ENCODE peak calls at places on chromosomes 16 and 17, in eight cellular contexts. T is kidney, X is A549, A is adrenal gland, I is AG04450, J is uterus, Y is left ventricle myocardium inferior, S is cardiac muscle cell. N is an unnamed sample.

GRCh38 chr17:72556944-72557826 is 436.4 kb downstream of the SOX9 start:
- DNase-seq in S (peak), Y (peak), X (peak), J (peak), T (peak), I (no peak), A (peak), N (peak)

GRCh38 chr16:87303431-87303930 is 13.7 kb downstream of the C16orf95 start:
- DNase-seq in I (no peak), A (no peak), T (no peak), J (no peak), S (no peak), Y (no peak), X (no peak), N (no peak)

GRCh38 chr17:80261159-80261894 is 675 bp downstream of the RNF213 start:
- DNase-seq in A (peak), I (no peak), J (peak), S (peak), T (no peak), Y (peak), X (peak), N (peak)

GRCh38 chr17:73182616-73183310 is 10.1 kb upstream of the COG1 start:
- DNase-seq in S (no peak), T (no peak), X (no peak), Y (no peak), J (no peak), A (no peak), I (peak), N (no peak)

GRCh38 chr17:80948091-80948960 is 43.3 kb upstream of the CHMP6 start:
- DNase-seq in S (no peak), J (peak), Y (no peak), X (no peak), I (no peak), T (peak), A (peak), N (no peak)

GRCh38 chr16:680625-680945 is 375 bp downstream of the STUB1 start:
- DNase-seq in T (no peak), Y (no peak), X (no peak), I (no peak), S (no peak), J (no peak), A (no peak), N (peak)

GRCh38 chr17:61878984-61879612 is 15.8 kb upstream of the BRIP1 start:
- DNase-seq in A (peak), Y (no peak), I (no peak), X (no peak), T (no peak), S (no peak), J (no peak), N (no peak)

GRCh38 chr17:49987681-49988441 is 7.2 kb downstream of the DLX3 start:
- DNase-seq in I (no peak), A (no peak), Y (no peak), T (peak), J (no peak), S (no peak), X (peak), N (no peak)

GRCh38 chr17:66549312-66549705 is 246.9 kb downstream of the PRKCA start:
- DNase-seq in I (no peak), T (no peak), S (no peak), Y (no peak), J (no peak), A (no peak), X (no peak), N (no peak)

GRCh38 chr16:47644166-47644565 is 183.0 kb downstream of the PHKB start:
- DNase-seq in X (no peak), T (no peak), A (peak), I (peak), S (no peak), J (no peak), Y (no peak), N (no peak)

GRCh38 chr17:81553018-81553615 is 964 bp upstream of the FAAP100 start:
- DNase-seq in J (peak), I (no peak), T (peak), X (peak), S (peak), Y (peak), A (peak), N (peak)

GRCh38 chr16:49638696-49639629 is 216.9 kb downstream of the ZNF423 start:
- DNase-seq in I (no peak), T (peak), A (peak), J (no peak), X (no peak), S (peak), Y (peak), N (no peak)

GRCh38 chr16:49640606-49641005 is 215.3 kb downstream of the ZNF423 start:
- DNase-seq in I (no peak), J (no peak), X (no peak), Y (no peak), A (no peak), T (no peak), S (no peak), N (no peak)

GRCh38 chr16:49641250-49641649 is 214.7 kb downstream of the ZNF423 start:
- DNase-seq in S (no peak), X (no peak), T (no peak), J (no peak), A (no peak), Y (no peak), I (no peak), N (no peak)

GRCh38 chr16:49637933-49638695 is 217.8 kb downstream of the ZNF423 start:
- DNase-seq in Y (no peak), J (no peak), I (no peak), S (no peak), A (no peak), X (no peak), T (no peak), N (no peak)

DNA sequence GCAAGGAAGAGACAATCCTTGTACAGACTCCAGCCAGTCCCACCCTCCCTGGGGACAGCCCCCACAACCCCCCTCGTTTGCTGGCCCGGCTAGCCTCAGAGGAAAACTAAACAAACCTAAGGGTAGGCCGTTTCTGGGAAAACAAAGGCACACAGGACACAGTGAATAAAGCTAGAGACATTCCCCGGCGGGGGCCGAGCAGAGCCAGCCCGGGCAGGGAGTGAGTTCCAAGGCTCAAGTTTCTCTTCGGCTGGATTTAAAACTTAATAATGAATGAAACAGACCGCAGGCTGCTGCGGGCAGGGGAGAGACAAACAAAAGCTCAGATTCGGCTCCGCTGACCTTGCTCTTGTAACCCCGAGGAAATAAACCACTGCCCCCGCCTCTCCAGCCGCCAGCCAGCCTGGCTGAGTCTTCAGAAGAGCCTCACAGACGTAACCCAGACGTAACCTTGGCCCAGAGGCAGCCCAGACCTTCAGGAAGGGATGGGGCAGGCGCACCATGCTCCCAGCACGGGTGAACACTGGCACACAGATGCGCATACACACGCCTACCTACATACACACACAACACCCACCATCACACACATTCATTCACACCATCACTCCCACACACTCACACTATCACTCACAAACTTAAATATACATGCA is 216.0 kb downstream of the ZNF423 start:
- DNase-seq in S (peak), Y (peak), T (peak), I (peak), J (peak), A (peak), X (no peak), N (no peak)
- H3K27ac ChIP-seq in S (peak), Y (peak), T (no peak), I (peak), J (peak), A (no peak), X (no peak), N (peak)

DNA sequence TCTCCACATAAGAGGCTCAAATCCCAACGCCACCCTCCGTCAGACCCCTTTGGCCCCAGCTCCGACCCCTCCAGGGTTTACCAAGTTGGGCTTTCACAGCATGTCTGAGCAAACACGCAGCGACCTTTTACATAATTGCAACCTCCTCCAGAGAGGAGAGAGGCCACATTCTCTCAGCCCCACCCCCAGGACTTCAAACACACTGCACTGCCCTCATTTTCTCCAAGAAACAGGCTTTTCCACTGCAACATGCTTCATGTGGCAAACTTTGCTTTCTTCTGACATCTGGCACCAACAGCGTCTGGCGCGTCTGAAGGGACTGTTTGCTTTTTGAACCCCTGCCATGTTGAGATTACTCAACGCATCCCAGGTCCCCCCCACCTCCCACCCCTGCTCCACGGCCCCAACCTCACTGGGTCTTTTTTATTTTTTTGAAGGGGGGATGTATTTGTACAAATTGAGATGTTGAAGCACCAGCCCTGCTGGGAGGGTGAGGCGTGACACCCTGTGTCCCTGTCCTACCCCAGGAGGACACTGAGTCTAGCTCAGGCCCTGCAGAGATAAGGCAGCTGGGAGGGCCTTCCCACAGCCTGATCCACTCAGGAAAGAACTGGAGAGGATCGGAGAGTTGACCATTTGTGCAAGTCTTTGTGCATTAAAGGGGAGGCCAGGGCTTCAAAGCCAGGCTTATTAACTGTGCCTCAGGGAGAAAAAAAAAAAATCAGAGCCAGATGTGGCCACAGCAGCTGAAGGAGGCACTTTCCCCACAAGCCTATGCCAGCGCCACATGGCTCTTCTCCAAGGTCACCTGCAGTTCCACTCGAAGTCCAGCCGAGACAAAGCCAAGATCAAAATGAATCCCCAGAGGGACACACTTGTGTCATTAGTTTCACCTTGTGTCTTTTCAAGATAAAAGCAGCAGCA is 29.7 kb downstream of the AXIN2 start:
- DNase-seq in T (peak), Y (peak), J (peak), S (peak), A (peak), I (peak), X (no peak), N (no peak)
- TF ChIP-seq CTCF in T (no peak), Y (peak), J (peak), S (peak), A (peak), I (peak), X (no peak), N (no peak)

GRCh38 chr17:5000237-5000639 is 2.5 kb downstream of the KIF1C start:
- DNase-seq in S (peak), A (peak), I (no peak), Y (peak), J (peak), X (no peak), T (peak), N (peak)
- H3K27ac ChIP-seq in S (peak), A (no peak), I (peak), Y (peak), J (no peak), X (peak), T (no peak), N (peak)

GRCh38 chr17:16922386-16923096 is 49.4 kb downstream of the TNFRSF13B start:
- DNase-seq in A (no peak), Y (no peak), J (no peak), I (no peak), T (no peak), X (peak), S (no peak), N (no peak)
- TF ChIP-seq CTCF in A (no peak), Y (no peak), J (no peak), I (peak), T (no peak), X (no peak), S (no peak), N (no peak)

GRCh38 chr17:17096438-17097178 is 54.4 kb downstream of the MPRIP start:
- DNase-seq in Y (no peak), S (no peak), T (no peak), I (no peak), X (no peak), A (no peak), J (no peak), N (peak)
- H3K27ac ChIP-seq in Y (peak), S (peak), T (no peak), I (peak), X (peak), A (no peak), J (peak), N (peak)

DNA sequence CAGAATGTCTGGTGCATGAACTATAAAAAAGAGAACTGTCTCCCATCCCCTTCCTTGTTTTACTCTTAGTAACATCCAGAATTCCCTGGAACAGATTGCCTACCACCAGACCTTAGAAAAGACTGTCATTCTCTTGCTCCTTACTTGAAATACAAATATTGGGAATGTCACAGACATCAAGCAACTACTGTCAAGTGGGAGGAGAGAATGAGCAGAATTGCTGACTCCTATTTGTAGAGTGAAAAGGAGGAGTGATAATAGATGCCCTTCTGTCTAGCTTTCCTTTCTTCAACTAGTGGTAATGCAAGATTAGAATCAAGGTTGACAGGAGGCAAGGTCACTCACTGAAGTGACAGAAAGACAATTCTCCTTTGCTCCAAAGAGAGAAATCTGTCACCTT is 23.9 kb upstream of the NOL11 start:
- DNase-seq in A (no peak), S (no peak), I (no peak), T (no peak), X (no peak), Y (no peak), J (no peak), N (no peak)
- TF ChIP-seq CTCF in A (no peak), S (no peak), I (no peak), T (no peak), X (no peak), Y (no peak), J (no peak), N (no peak)

GRCh38 chr16:19418200-19418599 is 517 bp downstream of the TMC5 start:
- DNase-seq in S (no peak), I (no peak), J (no peak), Y (no peak), X (no peak), T (no peak), A (no peak), N (no peak)
- H3K27ac ChIP-seq in S (no peak), I (no peak), J (no peak), Y (no peak), X (peak), T (no peak), A (no peak), N (no peak)

GRCh38 chr16:30777591-30778297 is 9.3 kb downstream of the ZNF629 start:
- DNase-seq in A (no peak), X (no peak), Y (no peak), T (no peak), S (no peak), J (no peak), I (no peak), N (peak)
- TF ChIP-seq CTCF in A (no peak), X (no peak), Y (no peak), T (no peak), S (no peak), J (no peak), I (no peak), N (no peak)